ENCODE peak calls at places on chromosomes 12 and 14, in five cellular contexts. K, W, D, T and O are unnamed samples.

GRCh38 chr14:59123526-59123925 is 64.9 kb upstream of the DAAM1 start:
- DNase-seq in W (no peak), D (peak; percentile 32), K (no peak), T (peak; percentile 31), O (no peak)

GRCh38 chr12:52232233-52232915 is 669 bp upstream of the KRT7 start:
- DNase-seq in W (no peak), K (peak; percentile 36), T (no peak), D (no peak), O (peak; percentile 48)

GRCh38 chr12:1117970-1118563 is 127.0 kb downstream of the ERC1 start:
- DNase-seq in T (peak; percentile 85), D (peak; percentile 79), W (peak; percentile 23), K (peak; percentile 76), O (peak; percentile 53)

GRCh38 chr12:25054076-25054782 is 105.3 kb upstream of the BCAT1 start:
- DNase-seq in D (no peak), W (peak; percentile 5), T (peak; percentile 13), K (no peak), O (peak; percentile 81)

GRCh38 chr12:98684199-98684598 is 39.1 kb downstream of the APAF1 start:
- DNase-seq in D (no peak), T (no peak), K (no peak), W (no peak), O (no peak)

GRCh38 chr14:100328495-100329163 is 5.5 kb downstream of the SLC25A47 start:
- DNase-seq in D (no peak), T (no peak), K (no peak), W (no peak), O (no peak)

GRCh38 chr14:99057684-99058083 is 214.3 kb downstream of the BCL11B start:
- DNase-seq in D (no peak), T (no peak), W (no peak), K (no peak), O (no peak)

GRCh38 chr14:103384450-103385152 is 614 bp upstream of the MARK3 start:
- DNase-seq in D (no peak), W (no peak), K (peak; percentile 17), T (no peak), O (no peak)

GRCh38 chr12:111840831-111841230 is 1.2 kb upstream of the MAPKAPK5 start:
- DNase-seq in D (no peak), K (no peak), T (no peak), W (no peak), O (no peak)

GRCh38 chr12:6277982-6278438 is 32.5 kb upstream of the PLEKHG6 start:
- DNase-seq in W (no peak), D (no peak), K (no peak), T (no peak), O (peak; percentile 85)

GRCh38 chr12:59678759-59679411 is 83.1 kb downstream of the SLC16A7 start:
- DNase-seq in D (no peak), T (no peak), K (no peak), W (no peak), O (no peak)

GRCh38 chr12:61757831-61758505 is 502.2 kb upstream of the USP15 start:
- DNase-seq in K (no peak), W (no peak), D (no peak), T (no peak), O (peak; percentile 11)

GRCh38 chr14:77903233-77903632 is 103.3 kb downstream of the ADCK1 start:
- DNase-seq in W (peak; percentile 39), T (no peak), D (no peak), K (no peak), O (no peak)

GRCh38 chr14:53042480-53042879 is 91.6 kb upstream of the FERMT2 start:
- DNase-seq in T (peak; percentile 53), D (peak; percentile 47), K (no peak), W (peak; percentile 80), O (no peak)

GRCh38 chr12:27424631-27425230 is 21.8 kb upstream of the SMCO2 start:
- DNase-seq in D (peak; percentile 58), W (peak; percentile 44), K (peak; percentile 41), T (peak; percentile 72), O (peak; percentile 38)

GRCh38 chr12:105359840-105360239 is 29.3 kb downstream of the C12orf75 start:
- DNase-seq in W (no peak), D (peak; percentile 57), K (no peak), T (peak; percentile 42), O (no peak)

GRCh38 chr14:101947577-101947903 is 16.8 kb upstream of the DYNC1H1 start:
- DNase-seq in D (no peak), T (no peak), W (no peak), K (no peak), O (no peak)

GRCh38 chr14:60490270-60490669 is 4.4 kb upstream of the C14orf39 start:
- DNase-seq in D (no peak), T (no peak), K (no peak), W (no peak), O (no peak)

GRCh38 chr12:78824918-78825317 is 39.7 kb upstream of the SYT1 start:
- DNase-seq in T (no peak), K (no peak), D (no peak), W (no peak), O (no peak)

GRCh38 chr12:11580125-11580751 is 69.2 kb upstream of the ETV6 start:
- DNase-seq in T (peak; percentile 88), K (no peak), W (peak; percentile 84), D (peak; percentile 82), O (peak; percentile 99)
- H3K9ac ChIP-seq in T (no peak overlapping the region), K (no peak overlapping the region), W (no peak overlapping the region), D (no peak overlapping the region), O (no peak overlapping the region)

DNA sequence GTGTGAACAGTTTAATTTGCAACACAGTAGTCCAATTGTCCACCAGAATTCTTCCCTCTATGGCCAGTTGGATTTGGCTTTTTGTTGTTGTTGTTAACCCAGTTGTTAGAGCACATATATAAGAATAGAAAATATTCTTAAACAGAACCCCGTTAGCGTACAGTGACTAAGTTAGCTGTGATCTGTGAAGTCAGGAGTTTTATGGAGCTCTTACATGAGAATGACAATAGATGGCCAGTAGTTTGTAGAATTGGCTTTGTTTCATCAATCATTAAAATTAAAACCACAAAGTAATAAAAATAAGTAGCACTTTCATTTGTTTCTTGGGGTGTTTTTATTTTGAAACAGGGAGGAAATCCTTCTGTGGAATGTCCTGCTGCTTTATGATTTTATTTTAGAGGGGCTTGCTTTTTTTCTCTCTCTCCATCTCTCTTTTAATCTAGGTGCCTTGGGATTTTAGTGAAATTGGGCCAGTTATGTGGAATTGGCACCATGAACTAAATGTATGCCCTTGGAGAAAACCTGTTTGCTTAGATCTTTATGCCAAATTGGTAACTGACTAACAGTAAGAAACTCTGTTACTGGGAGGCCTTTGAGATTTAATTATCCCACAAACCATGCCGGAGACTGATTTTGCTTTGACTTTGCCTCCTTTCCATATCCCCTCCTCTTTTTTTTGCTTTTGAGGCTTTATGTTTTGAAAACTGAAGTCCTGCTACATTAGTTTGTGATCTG is 22.9 kb downstream of the FBXW8 start:
- DNase-seq in K (no peak), D (no peak), W (no peak), T (no peak), O (no peak)
- H3K9ac ChIP-seq in K (no peak overlapping the region), D (no peak overlapping the region), W (no peak overlapping the region), T (no peak overlapping the region), O (no peak overlapping the region)

DNA sequence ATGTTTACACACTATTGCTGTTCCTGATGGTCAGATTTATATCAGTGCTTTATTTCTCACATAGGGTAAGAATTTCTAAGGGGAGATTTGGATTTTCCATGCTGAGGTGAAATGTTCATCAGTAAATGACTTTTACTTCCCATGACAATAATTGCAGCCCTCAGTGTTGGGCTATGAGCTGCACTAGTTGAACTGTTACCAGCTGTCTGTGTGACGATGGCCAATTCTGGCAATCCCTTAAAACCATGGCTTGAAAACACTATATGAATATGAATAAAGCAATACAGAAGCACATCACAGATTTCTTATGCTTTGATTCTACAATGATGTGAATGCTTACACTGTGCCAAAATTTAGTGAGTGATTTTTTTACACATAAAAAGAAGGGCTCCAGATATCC is 52.3 kb downstream of the SLC38A4 start:
- DNase-seq in T (no peak), D (no peak), K (no peak), W (no peak), O (no peak)
- H3K9ac ChIP-seq in T (peak overlapping the region; percentile 70), D (peak overlapping the region; percentile 23), K (no peak overlapping the region), W (no peak overlapping the region), O (no peak overlapping the region)

DNA sequence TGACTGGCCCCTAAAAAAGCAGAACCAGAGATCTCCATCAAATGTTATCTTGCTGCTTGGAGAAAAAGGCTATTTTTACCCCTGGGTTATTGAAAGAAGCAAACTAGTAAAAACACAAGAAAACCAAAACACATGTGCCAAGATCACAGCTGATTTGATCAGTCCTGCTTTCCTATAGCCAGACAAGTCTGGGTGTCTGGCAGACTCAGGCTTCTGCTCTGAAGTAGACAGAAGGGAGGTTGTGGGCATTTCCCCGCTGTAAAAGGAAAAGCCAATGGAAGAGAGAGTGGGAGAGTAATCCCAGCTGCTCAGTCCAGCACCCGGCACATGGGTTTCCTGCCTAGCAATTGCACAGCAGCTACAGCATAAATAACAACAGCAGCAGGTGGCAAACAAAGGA is 178.0 kb downstream of the PHLDA1 start:
- DNase-seq in T (no peak), D (no peak), W (no peak), K (peak; percentile 9), O (no peak)
- H3K9ac ChIP-seq in T (no peak overlapping the region), D (no peak overlapping the region), W (no peak overlapping the region), K (no peak overlapping the region), O (no peak overlapping the region)

DNA sequence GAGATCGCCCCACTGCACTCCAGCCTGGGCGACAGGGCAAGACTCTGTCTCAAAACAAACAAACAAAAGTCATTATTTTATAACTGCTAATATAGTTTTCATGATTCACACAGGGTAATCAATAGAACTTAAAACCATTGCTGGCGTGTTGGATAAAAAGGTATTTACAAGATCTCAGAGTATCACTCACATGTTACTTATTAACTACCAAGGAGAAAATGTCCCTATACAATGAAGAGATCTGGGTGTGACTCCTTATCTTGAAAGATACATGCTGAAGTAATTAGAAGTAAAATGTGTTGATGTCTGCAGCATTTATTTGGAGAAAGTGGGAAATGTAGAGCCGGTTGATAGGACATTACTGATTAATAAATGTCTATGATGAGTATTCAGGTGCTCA is 57.3 kb upstream of the PIK3C2G start:
- DNase-seq in T (no peak), W (no peak), K (no peak), D (no peak), O (no peak)
- H3K9ac ChIP-seq in T (no peak overlapping the region), W (no peak overlapping the region), K (no peak overlapping the region), D (no peak overlapping the region), O (no peak overlapping the region)

GRCh38 chr12:67069451-67070306 is 199.5 kb upstream of the CAND1 start:
- DNase-seq in W (no peak), K (peak; percentile 87), D (no peak), T (peak; percentile 67), O (peak; percentile 47)

GRCh38 chr12:67070307-67070600 is 198.9 kb upstream of the CAND1 start:
- DNase-seq in T (no peak), W (no peak), K (no peak), D (no peak), O (peak; percentile 74)

GRCh38 chr12:67068773-67069450 is 200.2 kb upstream of the CAND1 start:
- DNase-seq in K (peak; percentile 83), D (peak; percentile 7), T (peak; percentile 71), W (peak; percentile 42), O (peak; percentile 83)

GRCh38 chr12:67067453-67068203 is 201.5 kb upstream of the CAND1 start:
- DNase-seq in W (no peak), K (peak; percentile 20), D (no peak), T (no peak), O (peak; percentile 54)

GRCh38 chr12:67068204-67068731 is 200.9 kb upstream of the CAND1 start:
- DNase-seq in W (no peak), D (no peak), T (peak; percentile 38), K (peak; percentile 74), O (peak; percentile 29)
- H3K9ac ChIP-seq in W (peak overlapping the region; percentile 64), D (no peak overlapping the region), T (no peak overlapping the region), K (peak overlapping the region; percentile 12), O (peak overlapping the region; percentile 86)